ENCODE peak calls at places on chromosomes 16 and 17, in eight cellular contexts. One of them, this sample, is unnamed.

GRCh38 chr17:74037320-74037719 is 166.2 kb upstream of the RPL38 start:
- DNase-seq in astrocyte of the spinal cord: no peak
- DNase-seq in lower lobe of right lung: no peak
- DNase-seq in fibroblast of the aortic adventitia: no peak
- DNase-seq in uterus: no peak
- DNase-seq in spleen: no peak
- DNase-seq in Caco-2: no peak
- DNase-seq in OCI-LY7: no peak
- DNase-seq in this sample: peak

GRCh38 chr16:65097296-65097695 is 24.6 kb downstream of the CDH11 start:
- DNase-seq in astrocyte of the spinal cord: no peak
- DNase-seq in lower lobe of right lung: no peak
- DNase-seq in fibroblast of the aortic adventitia: no peak
- DNase-seq in uterus: no peak
- DNase-seq in spleen: no peak
- DNase-seq in Caco-2: no peak
- DNase-seq in OCI-LY7: no peak
- DNase-seq in this sample: no peak

GRCh38 chr17:59365383-59365981 is 34.0 kb downstream of the YPEL2 start:
- DNase-seq in astrocyte of the spinal cord: no peak
- DNase-seq in lower lobe of right lung: no peak
- DNase-seq in fibroblast of the aortic adventitia: no peak
- DNase-seq in uterus: no peak
- DNase-seq in spleen: no peak
- DNase-seq in Caco-2: peak
- DNase-seq in OCI-LY7: peak
- DNase-seq in this sample: no peak

GRCh38 chr16:70364399-70364798 is 17.7 kb downstream of the DDX19A start:
- DNase-seq in astrocyte of the spinal cord: no peak
- DNase-seq in lower lobe of right lung: no peak
- DNase-seq in fibroblast of the aortic adventitia: no peak
- DNase-seq in uterus: no peak
- DNase-seq in spleen: no peak
- DNase-seq in Caco-2: no peak
- DNase-seq in OCI-LY7: no peak
- DNase-seq in this sample: no peak

GRCh38 chr17:38601539-38602351 is 4.0 kb downstream of the SRCIN1 start:
- DNase-seq in astrocyte of the spinal cord: no peak
- DNase-seq in lower lobe of right lung: no peak
- DNase-seq in fibroblast of the aortic adventitia: peak
- DNase-seq in uterus: no peak
- DNase-seq in spleen: no peak
- DNase-seq in Caco-2: peak
- DNase-seq in OCI-LY7: no peak
- DNase-seq in this sample: no peak

GRCh38 chr16:4324871-4325740 is 9.2 kb downstream of the GLIS2 start:
- DNase-seq in astrocyte of the spinal cord: no peak
- DNase-seq in lower lobe of right lung: no peak
- DNase-seq in fibroblast of the aortic adventitia: no peak
- DNase-seq in uterus: no peak
- DNase-seq in spleen: no peak
- DNase-seq in Caco-2: no peak
- DNase-seq in OCI-LY7: peak
- DNase-seq in this sample: no peak

GRCh38 chr16:67539271-67539670 is 10.6 kb downstream of the RIPOR1 start:
- DNase-seq in astrocyte of the spinal cord: no peak
- DNase-seq in lower lobe of right lung: no peak
- DNase-seq in fibroblast of the aortic adventitia: no peak
- DNase-seq in uterus: no peak
- DNase-seq in spleen: no peak
- DNase-seq in Caco-2: no peak
- DNase-seq in OCI-LY7: no peak
- DNase-seq in this sample: no peak

GRCh38 chr16:81636298-81636960 is 142.7 kb upstream of the PLCG2 start:
- DNase-seq in astrocyte of the spinal cord: no peak
- DNase-seq in lower lobe of right lung: no peak
- DNase-seq in fibroblast of the aortic adventitia: no peak
- DNase-seq in uterus: no peak
- DNase-seq in spleen: no peak
- DNase-seq in Caco-2: no peak
- DNase-seq in OCI-LY7: no peak
- DNase-seq in this sample: peak

GRCh38 chr16:22323173-22323997 is 26.2 kb downstream of the POLR3E start:
- DNase-seq in astrocyte of the spinal cord: no peak
- DNase-seq in lower lobe of right lung: no peak
- DNase-seq in fibroblast of the aortic adventitia: no peak
- DNase-seq in uterus: no peak
- DNase-seq in spleen: no peak
- DNase-seq in Caco-2: no peak
- DNase-seq in OCI-LY7: no peak
- DNase-seq in this sample: no peak

GRCh38 chr17:62963296-62963695 is 2.7 kb upstream of the TANC2 start:
- DNase-seq in astrocyte of the spinal cord: peak
- DNase-seq in lower lobe of right lung: no peak
- DNase-seq in fibroblast of the aortic adventitia: peak
- DNase-seq in uterus: no peak
- DNase-seq in spleen: no peak
- DNase-seq in Caco-2: no peak
- DNase-seq in OCI-LY7: no peak
- DNase-seq in this sample: peak

GRCh38 chr16:16021988-16022682 is 72.7 kb downstream of the ABCC1 start:
- DNase-seq in astrocyte of the spinal cord: peak
- DNase-seq in lower lobe of right lung: peak
- DNase-seq in fibroblast of the aortic adventitia: peak
- DNase-seq in uterus: peak
- DNase-seq in spleen: peak
- DNase-seq in Caco-2: peak
- DNase-seq in OCI-LY7: peak
- DNase-seq in this sample: peak

GRCh38 chr16:15650019-15650697 is at the start of gene NDE1:
- DNase-seq in astrocyte of the spinal cord: peak
- DNase-seq in lower lobe of right lung: peak
- DNase-seq in fibroblast of the aortic adventitia: peak
- DNase-seq in uterus: peak
- DNase-seq in spleen: peak
- DNase-seq in Caco-2: peak
- DNase-seq in OCI-LY7: peak
- DNase-seq in this sample: peak

GRCh38 chr17:19762515-19762961 is 14.4 kb upstream of the ALDH3A1 start:
- DNase-seq in astrocyte of the spinal cord: peak
- DNase-seq in lower lobe of right lung: peak
- DNase-seq in fibroblast of the aortic adventitia: peak
- DNase-seq in uterus: peak
- DNase-seq in spleen: peak
- DNase-seq in Caco-2: peak
- DNase-seq in OCI-LY7: peak
- DNase-seq in this sample: peak

GRCh38 chr17:74605361-74605760 is 13.3 kb upstream of the CD300LD start:
- DNase-seq in astrocyte of the spinal cord: peak
- DNase-seq in lower lobe of right lung: no peak
- DNase-seq in fibroblast of the aortic adventitia: peak
- DNase-seq in uterus: peak
- DNase-seq in spleen: no peak
- DNase-seq in Caco-2: no peak
- DNase-seq in OCI-LY7: no peak
- DNase-seq in this sample: peak

GRCh38 chr16:28210979-28211505 is 723 bp downstream of the XPO6 start:
- DNase-seq in astrocyte of the spinal cord: peak
- DNase-seq in lower lobe of right lung: peak
- DNase-seq in fibroblast of the aortic adventitia: peak
- DNase-seq in uterus: peak
- DNase-seq in spleen: peak
- DNase-seq in Caco-2: peak
- DNase-seq in OCI-LY7: peak
- DNase-seq in this sample: peak

GRCh38 chr16:17258848-17259713 is 211.7 kb downstream of the XYLT1 start:
- DNase-seq in astrocyte of the spinal cord: no peak
- DNase-seq in lower lobe of right lung: no peak
- DNase-seq in fibroblast of the aortic adventitia: no peak
- DNase-seq in uterus: no peak
- DNase-seq in spleen: peak
- DNase-seq in Caco-2: no peak
- DNase-seq in OCI-LY7: peak
- DNase-seq in this sample: no peak

GRCh38 chr17:57982452-57983170 is 5.4 kb downstream of the VEZF1 start:
- DNase-seq in astrocyte of the spinal cord: no peak
- DNase-seq in lower lobe of right lung: no peak
- DNase-seq in fibroblast of the aortic adventitia: no peak
- DNase-seq in uterus: no peak
- DNase-seq in spleen: no peak
- DNase-seq in Caco-2: no peak
- DNase-seq in OCI-LY7: no peak
- DNase-seq in this sample: no peak

DNA sequence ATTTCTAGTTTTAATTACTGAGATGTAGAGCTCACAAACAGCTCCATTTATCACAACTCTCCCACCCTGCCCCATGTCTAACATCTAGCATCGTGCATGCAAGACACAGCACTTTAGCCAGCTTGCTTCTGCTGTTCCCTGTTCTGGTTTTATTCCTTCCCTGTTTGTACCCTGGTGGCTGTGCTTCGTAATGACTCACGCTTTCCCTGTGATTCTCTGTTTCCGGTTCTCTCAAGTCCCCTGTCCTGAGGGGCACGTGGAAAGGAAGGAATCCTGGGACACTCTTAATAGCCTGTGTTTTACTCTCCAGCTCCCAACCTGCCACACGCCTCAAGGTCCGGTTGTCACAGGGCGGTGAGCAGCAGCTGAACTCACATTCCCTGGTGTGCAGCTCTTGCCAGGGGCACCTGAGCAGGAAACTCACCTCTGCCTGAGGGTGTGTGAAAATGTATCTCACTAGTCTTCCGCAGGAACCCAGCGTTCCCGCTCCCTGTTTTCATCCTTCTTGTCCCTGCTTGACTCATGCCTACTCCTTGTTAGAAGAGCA is 10.6 kb downstream of the SHISA6 start:
- DNase-seq in astrocyte of the spinal cord: no peak
- DNase-seq in lower lobe of right lung: no peak
- DNase-seq in fibroblast of the aortic adventitia: no peak
- DNase-seq in uterus: no peak
- DNase-seq in spleen: no peak
- DNase-seq in Caco-2: no peak
- DNase-seq in OCI-LY7: no peak
- DNase-seq in this sample: no peak
- TF ChIP-seq CTCF in astrocyte of the spinal cord: no peak
- TF ChIP-seq CTCF in lower lobe of right lung: no peak
- TF ChIP-seq CTCF in fibroblast of the aortic adventitia: no peak
- TF ChIP-seq CTCF in uterus: no peak
- TF ChIP-seq CTCF in spleen: no peak
- TF ChIP-seq CTCF in Caco-2: no peak
- TF ChIP-seq CTCF in OCI-LY7: no peak
- TF ChIP-seq CTCF in this sample: no peak

GRCh38 chr17:44086364-44087311 is 16.1 kb downstream of the G6PC3 start:
- DNase-seq in astrocyte of the spinal cord: peak
- DNase-seq in lower lobe of right lung: no peak
- DNase-seq in fibroblast of the aortic adventitia: peak
- DNase-seq in uterus: peak
- DNase-seq in spleen: no peak
- DNase-seq in Caco-2: peak
- DNase-seq in OCI-LY7: no peak
- DNase-seq in this sample: peak
- H3K4me3 ChIP-seq in astrocyte of the spinal cord: no peak
- H3K4me3 ChIP-seq in lower lobe of right lung: no peak
- H3K4me3 ChIP-seq in fibroblast of the aortic adventitia: no peak
- H3K4me3 ChIP-seq in uterus: no peak
- H3K4me3 ChIP-seq in spleen: no peak
- H3K4me3 ChIP-seq in Caco-2: no peak
- H3K4me3 ChIP-seq in OCI-LY7: no peak
- H3K4me3 ChIP-seq in this sample: no peak

GRCh38 chr16:62253926-62254325 is 217.7 kb upstream of the CDH8 start:
- DNase-seq in astrocyte of the spinal cord: no peak
- DNase-seq in lower lobe of right lung: no peak
- DNase-seq in fibroblast of the aortic adventitia: no peak
- DNase-seq in uterus: no peak
- DNase-seq in spleen: no peak
- DNase-seq in Caco-2: no peak
- DNase-seq in OCI-LY7: no peak
- DNase-seq in this sample: no peak

GRCh38 chr16:62254847-62255246 is 218.6 kb upstream of the CDH8 start:
- DNase-seq in astrocyte of the spinal cord: no peak
- DNase-seq in lower lobe of right lung: no peak
- DNase-seq in fibroblast of the aortic adventitia: no peak
- DNase-seq in uterus: no peak
- DNase-seq in spleen: no peak
- DNase-seq in Caco-2: no peak
- DNase-seq in OCI-LY7: no peak
- DNase-seq in this sample: no peak

GRCh38 chr16:62261760-62262159 is 225.5 kb upstream of the CDH8 start:
- DNase-seq in astrocyte of the spinal cord: no peak
- DNase-seq in lower lobe of right lung: no peak
- DNase-seq in fibroblast of the aortic adventitia: no peak
- DNase-seq in uterus: no peak
- DNase-seq in spleen: no peak
- DNase-seq in Caco-2: no peak
- DNase-seq in OCI-LY7: no peak
- DNase-seq in this sample: no peak

GRCh38 chr16:62256406-62256805 is 220.2 kb upstream of the CDH8 start:
- DNase-seq in astrocyte of the spinal cord: no peak
- DNase-seq in lower lobe of right lung: no peak
- DNase-seq in fibroblast of the aortic adventitia: no peak
- DNase-seq in uterus: no peak
- DNase-seq in spleen: no peak
- DNase-seq in Caco-2: no peak
- DNase-seq in OCI-LY7: no peak
- DNase-seq in this sample: no peak
- TF ChIP-seq CTCF in astrocyte of the spinal cord: peak
- TF ChIP-seq CTCF in lower lobe of right lung: no peak
- TF ChIP-seq CTCF in fibroblast of the aortic adventitia: no peak
- TF ChIP-seq CTCF in uterus: no peak
- TF ChIP-seq CTCF in spleen: no peak
- TF ChIP-seq CTCF in Caco-2: peak
- TF ChIP-seq CTCF in OCI-LY7: peak
- TF ChIP-seq CTCF in this sample: no peak

DNA sequence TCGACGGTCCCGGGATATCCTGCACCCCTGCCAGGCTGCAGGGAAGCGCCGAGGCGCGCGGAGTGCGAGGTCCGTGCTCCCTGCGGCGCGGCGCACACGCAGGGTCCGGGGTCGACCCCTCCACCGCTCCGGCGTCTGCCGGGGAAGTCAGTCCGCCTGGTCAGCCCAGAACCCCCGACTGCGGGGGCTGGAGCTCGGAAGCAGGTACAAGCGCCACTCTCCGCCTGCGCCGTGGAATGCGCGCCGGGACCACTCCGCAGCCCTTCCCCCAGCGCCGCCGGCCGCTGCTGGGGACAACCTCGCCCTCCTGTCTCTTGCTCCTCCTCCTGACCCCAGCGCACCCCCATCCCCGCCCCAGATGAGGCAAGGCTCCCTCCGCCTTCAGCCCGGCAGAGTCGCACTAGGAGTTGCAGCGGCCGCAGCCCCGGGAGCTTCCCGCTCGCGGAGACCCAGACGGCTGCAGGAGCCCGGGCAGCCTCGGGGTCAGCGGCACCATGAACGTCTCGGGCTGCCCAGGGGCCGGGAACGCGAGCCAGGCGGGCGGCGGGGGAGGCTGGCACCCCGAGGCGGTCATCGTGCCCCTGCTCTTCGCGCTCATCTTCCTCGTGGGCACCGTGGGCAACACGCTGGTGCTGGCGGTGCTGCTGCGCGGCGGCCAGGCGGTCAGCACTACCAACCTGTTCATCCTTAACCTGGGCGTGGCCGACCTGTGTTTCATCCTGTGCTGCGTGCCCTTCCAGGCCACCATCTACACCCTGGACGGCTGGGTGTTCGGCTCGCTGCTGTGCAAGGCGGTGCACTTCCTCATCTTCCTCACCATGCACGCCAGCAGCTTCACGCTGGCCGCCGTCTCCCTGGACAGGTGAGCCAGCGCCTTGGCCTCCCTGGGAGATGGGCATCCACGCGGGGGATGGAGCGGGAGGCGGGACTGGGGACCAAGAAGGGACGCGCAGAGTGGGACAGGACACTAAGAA is at the start of gene GALR2:
- DNase-seq in astrocyte of the spinal cord: no peak
- DNase-seq in lower lobe of right lung: no peak
- DNase-seq in fibroblast of the aortic adventitia: no peak
- DNase-seq in uterus: no peak
- DNase-seq in spleen: peak
- DNase-seq in Caco-2: no peak
- DNase-seq in OCI-LY7: no peak
- DNase-seq in this sample: no peak
- H3K4me3 ChIP-seq in astrocyte of the spinal cord: no peak
- H3K4me3 ChIP-seq in lower lobe of right lung: peak
- H3K4me3 ChIP-seq in fibroblast of the aortic adventitia: no peak
- H3K4me3 ChIP-seq in uterus: no peak
- H3K4me3 ChIP-seq in spleen: peak
- H3K4me3 ChIP-seq in Caco-2: no peak
- H3K4me3 ChIP-seq in OCI-LY7: no peak
- H3K4me3 ChIP-seq in this sample: no peak

This sample was measured in AG10803.